ENCODE peak calls at places on chromosomes 4 and X, in six cellular contexts. One of them, this sample, is unnamed.

GRCh38 chr4:72136429-72136828 is 104.6 kb downstream of the NPFFR2 start:
- DNase-seq in heart right ventricle: no peak
- DNase-seq in smooth muscle cell of the brain vasculature: no peak
- DNase-seq in EL: no peak
- DNase-seq in cardiac muscle cell: peak
- DNase-seq in foreskin fibroblast: no peak
- DNase-seq in this sample: no peak

GRCh38 chr4:107818301-107818910 is 6.3 kb upstream of the SGMS2 start:
- DNase-seq in cardiac muscle cell: no peak
- DNase-seq in heart right ventricle: no peak
- DNase-seq in EL: peak
- DNase-seq in foreskin fibroblast: peak
- DNase-seq in smooth muscle cell of the brain vasculature: no peak
- DNase-seq in this sample: no peak

GRCh38 chr4:81052119-81053068 is 21.9 kb downstream of the BMP3 start:
- DNase-seq in EL: peak
- DNase-seq in foreskin fibroblast: peak
- DNase-seq in cardiac muscle cell: peak
- DNase-seq in smooth muscle cell of the brain vasculature: peak
- DNase-seq in heart right ventricle: peak
- DNase-seq in this sample: peak

GRCh38 chrX:30521440-30522182 is 56.0 kb downstream of the TASL start:
- DNase-seq in cardiac muscle cell: peak
- DNase-seq in foreskin fibroblast: peak
- DNase-seq in EL: peak
- DNase-seq in smooth muscle cell of the brain vasculature: no peak
- DNase-seq in heart right ventricle: no peak
- DNase-seq in this sample: no peak

GRCh38 chr4:6115746-6116586 is 84.4 kb downstream of the JAKMIP1 start:
- DNase-seq in heart right ventricle: no peak
- DNase-seq in cardiac muscle cell: no peak
- DNase-seq in EL: no peak
- DNase-seq in foreskin fibroblast: no peak
- DNase-seq in smooth muscle cell of the brain vasculature: no peak
- DNase-seq in this sample: no peak

GRCh38 chr4:1604181-1604705 is 79.9 kb downstream of the FAM53A start:
- DNase-seq in heart right ventricle: peak
- DNase-seq in foreskin fibroblast: no peak
- DNase-seq in smooth muscle cell of the brain vasculature: no peak
- DNase-seq in cardiac muscle cell: no peak
- DNase-seq in EL: peak
- DNase-seq in this sample: no peak

GRCh38 chr4:173403051-173403450 is 4.1 kb upstream of the SCRG1 start:
- DNase-seq in smooth muscle cell of the brain vasculature: no peak
- DNase-seq in cardiac muscle cell: no peak
- DNase-seq in foreskin fibroblast: peak
- DNase-seq in heart right ventricle: no peak
- DNase-seq in EL: peak
- DNase-seq in this sample: no peak

GRCh38 chr4:70994387-70995099 is 1.1 kb downstream of the DCK start:
- DNase-seq in EL: peak
- DNase-seq in heart right ventricle: no peak
- DNase-seq in cardiac muscle cell: no peak
- DNase-seq in smooth muscle cell of the brain vasculature: no peak
- DNase-seq in foreskin fibroblast: no peak
- DNase-seq in this sample: no peak

GRCh38 chr4:41839945-41840854 is 91.7 kb upstream of the PHOX2B start:
- DNase-seq in smooth muscle cell of the brain vasculature: no peak
- DNase-seq in cardiac muscle cell: no peak
- DNase-seq in foreskin fibroblast: no peak
- DNase-seq in heart right ventricle: no peak
- DNase-seq in EL: no peak
- DNase-seq in this sample: no peak

GRCh38 chr4:111210576-111210975 is 587.7 kb upstream of the PITX2 start:
- DNase-seq in cardiac muscle cell: no peak
- DNase-seq in EL: no peak
- DNase-seq in foreskin fibroblast: no peak
- DNase-seq in smooth muscle cell of the brain vasculature: no peak
- DNase-seq in heart right ventricle: no peak
- DNase-seq in this sample: no peak

GRCh38 chr4:55736605-55737183 is 82.9 kb upstream of the EXOC1L start:
- DNase-seq in EL: no peak
- DNase-seq in foreskin fibroblast: no peak
- DNase-seq in cardiac muscle cell: no peak
- DNase-seq in smooth muscle cell of the brain vasculature: no peak
- DNase-seq in heart right ventricle: no peak
- DNase-seq in this sample: no peak

GRCh38 chr4:102787096-102787867 is 26.5 kb upstream of the MANBA start:
- DNase-seq in cardiac muscle cell: no peak
- DNase-seq in heart right ventricle: no peak
- DNase-seq in smooth muscle cell of the brain vasculature: no peak
- DNase-seq in EL: peak
- DNase-seq in foreskin fibroblast: peak
- DNase-seq in this sample: peak

GRCh38 chrX:91081873-91082272 is 352.8 kb upstream of the PABPC5 start:
- DNase-seq in smooth muscle cell of the brain vasculature: no peak
- DNase-seq in EL: no peak
- DNase-seq in heart right ventricle: no peak
- DNase-seq in cardiac muscle cell: no peak
- DNase-seq in foreskin fibroblast: no peak
- DNase-seq in this sample: no peak

GRCh38 chrX:10841579-10841978 is 221.2 kb upstream of the MID1 start:
- DNase-seq in foreskin fibroblast: peak
- DNase-seq in heart right ventricle: no peak
- DNase-seq in EL: no peak
- DNase-seq in cardiac muscle cell: no peak
- DNase-seq in smooth muscle cell of the brain vasculature: no peak
- DNase-seq in this sample: no peak

GRCh38 chr4:119179011-119179410 is 33.5 kb upstream of the USP53 start:
- DNase-seq in smooth muscle cell of the brain vasculature: no peak
- DNase-seq in foreskin fibroblast: no peak
- DNase-seq in heart right ventricle: no peak
- DNase-seq in cardiac muscle cell: no peak
- DNase-seq in EL: no peak
- DNase-seq in this sample: no peak

GRCh38 chr4:23900636-23901035 is 10.8 kb upstream of the PPARGC1A start:
- DNase-seq in heart right ventricle: no peak
- DNase-seq in foreskin fibroblast: no peak
- DNase-seq in EL: no peak
- DNase-seq in smooth muscle cell of the brain vasculature: no peak
- DNase-seq in cardiac muscle cell: no peak
- DNase-seq in this sample: no peak

GRCh38 chr4:121307441-121308327 is 73.1 kb downstream of the QRFPR start:
- DNase-seq in smooth muscle cell of the brain vasculature: peak
- DNase-seq in foreskin fibroblast: peak
- DNase-seq in EL: peak
- DNase-seq in heart right ventricle: no peak
- DNase-seq in cardiac muscle cell: peak
- DNase-seq in this sample: peak

GRCh38 chr4:120714581-120714980 is 207.9 kb downstream of the PRDM5 start:
- DNase-seq in cardiac muscle cell: no peak
- DNase-seq in smooth muscle cell of the brain vasculature: no peak
- DNase-seq in EL: no peak
- DNase-seq in foreskin fibroblast: no peak
- DNase-seq in heart right ventricle: no peak
- DNase-seq in this sample: no peak

GRCh38 chr4:117971406-117971805 is 62.9 kb upstream of the NDST3 start:
- DNase-seq in heart right ventricle: no peak
- DNase-seq in EL: no peak
- DNase-seq in cardiac muscle cell: no peak
- DNase-seq in foreskin fibroblast: no peak
- DNase-seq in smooth muscle cell of the brain vasculature: no peak
- DNase-seq in this sample: no peak

GRCh38 chr4:180799798-180800197 is 1443.4 kb upstream of the TENM3 start:
- DNase-seq in smooth muscle cell of the brain vasculature: no peak
- DNase-seq in foreskin fibroblast: no peak
- DNase-seq in EL: no peak
- DNase-seq in cardiac muscle cell: no peak
- DNase-seq in heart right ventricle: no peak
- DNase-seq in this sample: no peak

GRCh38 chrX:53681661-53682060 is 4.9 kb downstream of the HUWE1 start:
- DNase-seq in heart right ventricle: no peak
- DNase-seq in foreskin fibroblast: no peak
- DNase-seq in smooth muscle cell of the brain vasculature: no peak
- DNase-seq in cardiac muscle cell: no peak
- DNase-seq in EL: no peak
- DNase-seq in this sample: no peak

GRCh38 chrX:74449937-74450330 is 28.6 kb downstream of the SLC16A2 start:
- DNase-seq in smooth muscle cell of the brain vasculature: no peak
- DNase-seq in foreskin fibroblast: peak
- DNase-seq in cardiac muscle cell: no peak
- DNase-seq in EL: peak
- DNase-seq in heart right ventricle: no peak
- DNase-seq in this sample: no peak

GRCh38 chr4:6267573-6267972 is 2.1 kb upstream of the WFS1 start:
- DNase-seq in heart right ventricle: no peak
- DNase-seq in cardiac muscle cell: no peak
- DNase-seq in EL: no peak
- DNase-seq in foreskin fibroblast: no peak
- DNase-seq in smooth muscle cell of the brain vasculature: no peak
- DNase-seq in this sample: no peak

GRCh38 chr4:118351851-118352827 is 664 bp downstream of the PRSS12 start:
- DNase-seq in smooth muscle cell of the brain vasculature: no peak
- DNase-seq in foreskin fibroblast: peak
- DNase-seq in cardiac muscle cell: peak
- DNase-seq in EL: peak
- DNase-seq in heart right ventricle: no peak
- DNase-seq in this sample: no peak

GRCh38 chrX:129701624-129702069 is 37.1 kb upstream of the XPNPEP2 start:
- DNase-seq in smooth muscle cell of the brain vasculature: no peak
- DNase-seq in cardiac muscle cell: no peak
- DNase-seq in EL: no peak
- DNase-seq in heart right ventricle: peak
- DNase-seq in foreskin fibroblast: no peak
- DNase-seq in this sample: no peak

GRCh38 chr4:145773581-145774234 is 93.8 kb downstream of the C4orf51 start:
- DNase-seq in cardiac muscle cell: no peak
- DNase-seq in smooth muscle cell of the brain vasculature: no peak
- DNase-seq in heart right ventricle: no peak
- DNase-seq in EL: no peak
- DNase-seq in foreskin fibroblast: no peak
- DNase-seq in this sample: no peak

GRCh38 chr4:99062120-99062519 is 26.5 kb downstream of the ADH5 start:
- DNase-seq in foreskin fibroblast: peak
- DNase-seq in EL: no peak
- DNase-seq in cardiac muscle cell: peak
- DNase-seq in smooth muscle cell of the brain vasculature: no peak
- DNase-seq in heart right ventricle: no peak
- DNase-seq in this sample: no peak

GRCh38 chrX:129318375-129318774 is 204.9 kb downstream of the SMARCA1 start:
- DNase-seq in smooth muscle cell of the brain vasculature: peak
- DNase-seq in foreskin fibroblast: no peak
- DNase-seq in cardiac muscle cell: peak
- DNase-seq in EL: peak
- DNase-seq in heart right ventricle: no peak
- DNase-seq in this sample: no peak

GRCh38 chrX:63350979-63351616 is at the start of gene SPIN4:
- DNase-seq in foreskin fibroblast: peak
- DNase-seq in heart right ventricle: peak
- DNase-seq in smooth muscle cell of the brain vasculature: peak
- DNase-seq in EL: peak
- DNase-seq in cardiac muscle cell: peak
- DNase-seq in this sample: peak

GRCh38 chr4:128796934-128797333 is 12.6 kb upstream of the JADE1 start:
- DNase-seq in smooth muscle cell of the brain vasculature: no peak
- DNase-seq in cardiac muscle cell: no peak
- DNase-seq in heart right ventricle: no peak
- DNase-seq in EL: no peak
- DNase-seq in foreskin fibroblast: no peak
- DNase-seq in this sample: no peak

GRCh38 chrX:40109288-40110008 is 11.7 kb upstream of the BCOR start:
- DNase-seq in foreskin fibroblast: no peak
- DNase-seq in heart right ventricle: peak
- DNase-seq in smooth muscle cell of the brain vasculature: no peak
- DNase-seq in EL: peak
- DNase-seq in cardiac muscle cell: peak
- DNase-seq in this sample: no peak

GRCh38 chrX:107483976-107484726 is 34.7 kb downstream of the FRMPD3 start:
- DNase-seq in EL: peak
- DNase-seq in cardiac muscle cell: peak
- DNase-seq in smooth muscle cell of the brain vasculature: no peak
- DNase-seq in heart right ventricle: peak
- DNase-seq in foreskin fibroblast: no peak
- DNase-seq in this sample: no peak

GRCh38 chr4:153232768-153233167 is 28.5 kb downstream of the TRIM2 start:
- DNase-seq in smooth muscle cell of the brain vasculature: no peak
- DNase-seq in foreskin fibroblast: no peak
- DNase-seq in EL: no peak
- DNase-seq in heart right ventricle: peak
- DNase-seq in cardiac muscle cell: peak
- DNase-seq in this sample: no peak

GRCh38 chr4:78439328-78439727 is 112.2 kb upstream of the ANXA3 start:
- DNase-seq in EL: peak
- DNase-seq in foreskin fibroblast: no peak
- DNase-seq in smooth muscle cell of the brain vasculature: no peak
- DNase-seq in cardiac muscle cell: no peak
- DNase-seq in heart right ventricle: no peak
- DNase-seq in this sample: no peak

GRCh38 chr4:25092139-25092538 is 61.4 kb upstream of the LGI2 start:
- DNase-seq in heart right ventricle: no peak
- DNase-seq in smooth muscle cell of the brain vasculature: no peak
- DNase-seq in foreskin fibroblast: no peak
- DNase-seq in cardiac muscle cell: no peak
- DNase-seq in EL: no peak
- DNase-seq in this sample: no peak

GRCh38 chrX:11499076-11500044 is 166.4 kb downstream of the ARHGAP6 start:
- DNase-seq in foreskin fibroblast: peak
- DNase-seq in smooth muscle cell of the brain vasculature: no peak
- DNase-seq in cardiac muscle cell: no peak
- DNase-seq in heart right ventricle: no peak
- DNase-seq in EL: peak
- DNase-seq in this sample: peak